ENCODE peak calls at places on chromosomes 1 and 21, in four cellular contexts. G is left ventricle myocardium inferior, J is GM23248, R is adipocyte. I is an unnamed sample. For H3K27me3, the result is how much of the 10 kb centered on the place peaks cover.

GRCh38 chr21:45320261-45320990 is 32.7 kb upstream of the POFUT2 start:
- DNase-seq in G (peak), J (no peak), R (no peak), I (no peak)

GRCh38 chr1:93499533-93499932 is 51.6 kb downstream of the FNBP1L start:
- DNase-seq in G (no peak), J (no peak), R (no peak), I (no peak)

GRCh38 chr1:98931134-98931835 is 73.4 kb downstream of the PLPPR5 start:
- DNase-seq in G (no peak), J (no peak), R (no peak), I (no peak)

GRCh38 chr21:45970674-45971486 is 10.7 kb upstream of the COL6A1 start:
- DNase-seq in G (peak), J (peak), R (peak), I (no peak)

GRCh38 chr1:97743129-97743528 is 177.7 kb downstream of the DPYD start:
- DNase-seq in G (no peak), J (no peak), R (no peak), I (no peak)

GRCh38 chr1:163090321-163090945 is 21.3 kb downstream of the RGS4 start:
- DNase-seq in G (no peak), J (peak), R (peak), I (no peak)

GRCh38 chr1:55446351-55446750 is 231.2 kb upstream of the USP24 start:
- DNase-seq in G (no peak), J (peak), R (peak), I (no peak)

GRCh38 chr1:170377011-170377410 is 155.0 kb upstream of the GORAB start:
- DNase-seq in G (no peak), J (no peak), R (peak), I (no peak)

GRCh38 chr1:186927884-186928283 is 99.1 kb downstream of the PLA2G4A start:
- DNase-seq in G (no peak), J (no peak), R (no peak), I (no peak)

GRCh38 chr21:39681845-39682244 is 63.1 kb upstream of the IGSF5 start:
- DNase-seq in G (no peak), J (peak), R (peak), I (no peak)

GRCh38 chr1:31749785-31750345 is 14.3 kb downstream of the ADGRB2 start:
- DNase-seq in G (no peak), J (no peak), R (no peak), I (no peak)

GRCh38 chr21:45306832-45307571 is 19.3 kb upstream of the POFUT2 start:
- DNase-seq in G (peak), J (peak), R (peak), I (peak)

GRCh38 chr21:17610862-17611261 is 1.8 kb downstream of the BTG3 start:
- DNase-seq in G (no peak), J (peak), R (peak), I (peak)

GRCh38 chr1:85344256-85344694 is 67.8 kb upstream of the BCL10 start:
- DNase-seq in G (no peak), J (peak), R (peak), I (no peak)

GRCh38 chr1:19066248-19066873 is 109.9 kb upstream of the IFFO2 start:
- DNase-seq in G (no peak), J (no peak), R (peak), I (no peak)

GRCh38 chr1:197778326-197778922 is 3.1 kb upstream of the DENND1B start:
- DNase-seq in G (no peak), J (no peak), R (no peak), I (no peak)

GRCh38 chr1:30085814-30086770 is 637.3 kb downstream of the MATN1 start:
- DNase-seq in G (peak), J (peak), R (peak), I (peak)

GRCh38 chr1:77687519-77687906 is 5.1 kb upstream of the ZZZ3 start:
- DNase-seq in G (peak), J (peak), R (peak), I (peak)

GRCh38 chr1:202599669-202600431 is 110.4 kb downstream of the SYT2 start:
- DNase-seq in G (peak), J (peak), R (peak), I (peak)

GRCh38 chr1:81834921-81835698 is 34.4 kb downstream of the ADGRL2 start:
- DNase-seq in G (peak), J (peak), R (peak), I (no peak)

GRCh38 chr21:45502600-45502999 is 39.6 kb downstream of the SLC19A1 start:
- DNase-seq in G (no peak), J (no peak), R (no peak), I (no peak)

GRCh38 chr1:117897551-117897950 is 31.9 kb downstream of the GDAP2 start:
- DNase-seq in G (no peak), J (no peak), R (peak), I (no peak)

GRCh38 chr1:2830761-2831425 is 29.4 kb upstream of the TTC34 start:
- DNase-seq in G (no peak), J (no peak), R (no peak), I (no peak)

GRCh38 chr1:228902781-228903572 is 167.7 kb downstream of the RHOU start:
- DNase-seq in G (peak), J (peak), R (peak), I (peak)

GRCh38 chr1:9766759-9767442 is 56.9 kb downstream of the CLSTN1 start:
- DNase-seq in G (no peak), J (peak), R (peak), I (no peak)

GRCh38 chr1:11518791-11519628 is 40.1 kb downstream of the DISP3 start:
- DNase-seq in G (no peak), J (no peak), R (no peak), I (no peak)

GRCh38 chr1:8863712-8864324 is 14.7 kb downstream of the ENO1 start:
- DNase-seq in G (no peak), J (no peak), R (no peak), I (no peak)

GRCh38 chr1:156852414-156852874 is 6.5 kb downstream of the INSRR start:
- DNase-seq in G (peak), J (peak), R (peak), I (peak)

GRCh38 chr21:26169611-26170470 is 729 bp downstream of the APP start:
- DNase-seq in G (peak), J (peak), R (peak), I (peak)

GRCh38 chr1:234840843-234841242 is 230.9 kb upstream of the IRF2BP2 start:
- DNase-seq in G (no peak), J (peak), R (no peak), I (no peak)

GRCh38 chr1:85428471-85429077 is 36.4 kb downstream of the DDAH1 start:
- DNase-seq in G (no peak), J (no peak), R (no peak), I (no peak)

GRCh38 chr1:225426395-225427248 is 1.2 kb downstream of the LBR start:
- DNase-seq in G (peak), J (peak), R (peak), I (peak)

GRCh38 chr1:161216945-161217712 is 2.0 kb downstream of the FCER1G start:
- DNase-seq in G (no peak), J (peak), R (peak), I (no peak)

GRCh38 chr21:36803801-36804452 is 105.0 kb downstream of the SIM2 start:
- DNase-seq in G (no peak), J (no peak), R (no peak), I (no peak)

GRCh38 chr21:28299946-28300345 is 692.7 kb downstream of the LTN1 start:
- DNase-seq in G (no peak), J (no peak), R (no peak), I (no peak)

GRCh38 chr1:234730542-234731370 is 120.8 kb upstream of the IRF2BP2 start:
- DNase-seq in G (no peak), J (no peak), R (no peak), I (no peak)

GRCh38 chr1:12551584-12551983 is 66.4 kb downstream of the DHRS3 start:
- DNase-seq in G (no peak), J (no peak), R (no peak), I (no peak)

GRCh38 chr1:72547412-72547811 is 265.1 kb upstream of the NEGR1 start:
- DNase-seq in G (no peak), J (peak), R (no peak), I (no peak)

GRCh38 chr1:193448682-193449461 is 262.5 kb upstream of the B3GALT2 start:
- DNase-seq in G (no peak), J (no peak), R (no peak), I (no peak)

DNA sequence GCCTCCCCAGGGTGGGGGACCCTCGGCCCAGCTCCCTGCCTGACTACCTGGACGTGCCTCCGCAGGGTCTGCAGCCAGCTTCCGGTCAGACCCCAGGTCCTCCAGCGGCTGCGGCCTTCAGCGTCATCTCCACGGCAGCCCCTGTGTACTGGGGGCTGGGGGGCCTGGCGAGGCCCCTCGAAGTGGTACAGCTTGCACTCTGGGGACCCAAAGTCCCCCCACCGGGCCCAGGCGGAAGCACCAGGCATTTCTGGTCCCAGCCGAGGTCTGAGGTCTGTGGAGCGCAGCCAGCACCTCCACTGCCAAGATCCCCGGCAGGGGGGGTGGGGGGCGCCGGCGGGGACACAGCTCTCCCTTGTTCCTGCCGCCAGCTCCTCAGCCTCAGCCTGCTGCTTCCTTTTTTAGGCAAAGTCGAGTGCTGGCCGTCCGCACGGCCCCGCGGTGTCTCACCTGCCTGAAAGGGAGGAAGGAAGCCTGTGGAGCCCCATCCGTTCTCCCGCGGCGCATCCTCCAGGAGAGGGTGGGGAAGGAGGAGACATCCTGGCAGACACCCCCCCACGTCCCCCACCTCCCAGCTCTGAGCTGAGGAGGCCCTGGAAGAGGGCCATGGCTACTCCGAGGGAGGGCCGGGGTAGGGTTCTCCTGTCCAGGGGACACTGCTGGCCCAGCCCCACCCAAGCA is 1.2 kb upstream of the VWA1 start:
- DNase-seq in G (peak), J (no peak), R (no peak), I (peak)
- H3K4me3 ChIP-seq in G (peak), J (no peak), R (no peak), I (no peak)

GRCh38 chr1:22600817-22601605 is 35.4 kb upstream of the C1QA start:
- DNase-seq in G (no peak), J (no peak), R (no peak), I (no peak)

GRCh38 chr1:22597301-22597965 is 34.1 kb downstream of the EPHA8 start:
- DNase-seq in G (no peak), J (no peak), R (no peak), I (no peak)

GRCh38 chr1:22597996-22598395 is 34.7 kb downstream of the EPHA8 start:
- DNase-seq in G (no peak), J (no peak), R (no peak), I (no peak)

GRCh38 chr1:22600071-22600816 is 36.2 kb upstream of the C1QA start:
- DNase-seq in G (no peak), J (no peak), R (no peak), I (peak)

GRCh38 chr1:22598736-22599135 is 35.4 kb downstream of the EPHA8 start:
- DNase-seq in G (no peak), J (no peak), R (no peak), I (no peak)
- H3K27me3 ChIP-seq in G (half or more), J (under half), R (half or more), I (under half)

DNA sequence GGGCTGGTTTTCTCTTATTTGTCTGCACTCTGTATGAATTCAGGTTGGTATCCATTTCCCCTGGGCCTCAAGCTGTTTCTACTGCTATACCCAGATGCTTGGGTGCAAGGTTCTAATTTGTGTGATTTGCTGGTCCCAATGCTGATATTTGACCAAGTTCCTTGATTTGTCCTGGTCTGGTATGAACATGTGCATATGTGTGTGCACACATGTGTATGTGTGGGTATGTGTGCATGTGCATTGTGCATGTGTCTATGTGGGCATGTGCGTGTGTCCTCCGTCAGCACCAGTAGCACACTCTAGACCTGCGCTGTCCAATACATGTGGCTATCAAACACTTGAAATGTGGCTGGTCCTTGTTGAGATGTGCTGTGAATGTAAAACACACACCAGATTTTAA is 102.4 kb upstream of the TSPAN2 start:
- DNase-seq in G (no peak), J (no peak), R (no peak), I (no peak)
- H3K4me3 ChIP-seq in G (no peak), J (no peak), R (no peak), I (no peak)

DNA sequence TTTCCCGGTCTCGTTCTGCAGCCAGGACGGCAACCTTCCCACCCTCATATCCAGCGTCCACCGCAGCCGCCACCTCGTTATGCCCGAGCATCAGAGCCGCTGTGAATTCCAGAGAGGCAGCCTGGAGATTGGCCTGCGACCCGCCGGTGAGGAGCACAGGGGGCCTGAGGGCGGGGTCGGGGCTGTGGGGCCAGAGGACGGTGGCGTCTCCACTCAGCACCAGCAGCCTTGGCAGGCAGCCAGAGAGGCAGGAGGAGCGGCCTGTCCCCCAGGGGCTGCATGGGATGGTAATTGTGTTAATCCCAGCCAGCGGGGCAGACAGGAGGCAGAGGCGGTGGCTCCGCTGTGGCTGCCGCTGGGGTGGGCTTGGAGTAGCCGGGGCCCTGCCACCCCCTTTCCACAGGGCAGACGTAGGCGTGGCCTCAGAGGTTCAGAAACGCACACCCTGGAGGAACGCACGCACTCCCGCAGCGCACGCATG is 12.1 kb downstream of the SAMD11 start:
- DNase-seq in G (no peak), J (peak), R (no peak), I (no peak)
- H3K27me3 ChIP-seq in G (half or more), J (under half), R (under half), I (half or more)

DNA sequence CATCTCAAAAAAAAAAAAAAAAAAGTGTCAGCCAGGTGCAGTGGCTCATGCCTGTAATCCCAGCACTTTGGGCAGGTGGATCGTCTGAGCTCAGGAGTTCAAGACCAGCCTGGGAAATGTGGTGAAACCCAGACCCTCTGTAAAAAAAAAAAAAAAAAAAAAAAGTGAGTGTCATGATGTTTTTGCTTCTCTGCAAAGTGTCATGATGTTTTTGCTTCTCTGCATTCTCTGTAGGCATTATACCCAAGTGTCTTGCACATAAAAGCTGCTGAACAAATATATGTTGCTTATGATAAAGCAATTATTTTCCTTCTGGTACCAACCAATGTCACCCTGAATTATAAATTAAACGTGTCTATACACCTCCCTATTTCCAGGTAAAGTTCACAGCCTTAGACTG is 1.7 kb downstream of the ACBD6 start:
- DNase-seq in G (no peak), J (no peak), R (no peak), I (no peak)
- H3K4me3 ChIP-seq in G (peak), J (peak), R (peak), I (no peak)

DNA sequence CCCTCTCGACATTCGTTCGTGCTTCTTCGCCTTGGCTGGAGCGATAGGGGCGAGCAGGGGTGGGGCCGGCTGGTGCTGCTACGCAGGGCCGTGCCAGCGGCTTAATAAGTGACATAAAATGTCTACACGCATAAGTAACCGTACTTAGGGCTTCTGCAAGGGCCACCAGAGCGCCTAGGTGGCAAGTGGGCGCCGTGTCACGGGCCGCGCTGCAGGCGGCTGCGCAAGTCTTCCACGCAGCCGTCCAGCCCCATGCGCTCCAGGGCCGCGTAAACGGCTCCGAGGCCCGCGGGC is 4.8 kb downstream of the TNFRSF25 start:
- DNase-seq in G (no peak), J (peak), R (no peak), I (no peak)
- H3K27me3 ChIP-seq in G (half or more), J (under half), R (under half), I (under half)

DNA sequence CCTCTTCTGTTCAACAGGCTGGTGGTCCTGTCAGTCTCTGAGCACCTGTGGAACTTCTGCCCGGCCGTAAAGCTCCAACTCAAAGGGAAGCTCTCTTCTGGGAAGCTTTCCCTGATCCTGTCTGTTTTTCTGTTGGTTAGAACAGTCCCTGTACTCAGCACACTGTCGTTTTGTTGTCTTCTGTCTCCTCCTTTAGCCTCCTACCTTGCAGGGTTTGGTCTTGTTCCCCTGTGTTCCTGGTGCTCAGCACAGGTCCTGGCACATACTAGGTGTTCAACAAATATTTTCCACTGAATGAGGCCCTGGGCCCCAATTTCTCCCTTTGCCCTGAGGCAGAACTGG is 328 bp upstream of the KDF1 start:
- DNase-seq in G (no peak), J (no peak), R (no peak), I (no peak)
- H3K4me3 ChIP-seq in G (peak), J (no peak), R (no peak), I (peak)

GRCh38 chr1:65795311-65795710 is 2.6 kb downstream of the PDE4B start:
- DNase-seq in G (no peak), J (no peak), R (no peak), I (no peak)
- H3K27me3 ChIP-seq in G (half or more), J (under half), R (under half), I (under half)

DNA sequence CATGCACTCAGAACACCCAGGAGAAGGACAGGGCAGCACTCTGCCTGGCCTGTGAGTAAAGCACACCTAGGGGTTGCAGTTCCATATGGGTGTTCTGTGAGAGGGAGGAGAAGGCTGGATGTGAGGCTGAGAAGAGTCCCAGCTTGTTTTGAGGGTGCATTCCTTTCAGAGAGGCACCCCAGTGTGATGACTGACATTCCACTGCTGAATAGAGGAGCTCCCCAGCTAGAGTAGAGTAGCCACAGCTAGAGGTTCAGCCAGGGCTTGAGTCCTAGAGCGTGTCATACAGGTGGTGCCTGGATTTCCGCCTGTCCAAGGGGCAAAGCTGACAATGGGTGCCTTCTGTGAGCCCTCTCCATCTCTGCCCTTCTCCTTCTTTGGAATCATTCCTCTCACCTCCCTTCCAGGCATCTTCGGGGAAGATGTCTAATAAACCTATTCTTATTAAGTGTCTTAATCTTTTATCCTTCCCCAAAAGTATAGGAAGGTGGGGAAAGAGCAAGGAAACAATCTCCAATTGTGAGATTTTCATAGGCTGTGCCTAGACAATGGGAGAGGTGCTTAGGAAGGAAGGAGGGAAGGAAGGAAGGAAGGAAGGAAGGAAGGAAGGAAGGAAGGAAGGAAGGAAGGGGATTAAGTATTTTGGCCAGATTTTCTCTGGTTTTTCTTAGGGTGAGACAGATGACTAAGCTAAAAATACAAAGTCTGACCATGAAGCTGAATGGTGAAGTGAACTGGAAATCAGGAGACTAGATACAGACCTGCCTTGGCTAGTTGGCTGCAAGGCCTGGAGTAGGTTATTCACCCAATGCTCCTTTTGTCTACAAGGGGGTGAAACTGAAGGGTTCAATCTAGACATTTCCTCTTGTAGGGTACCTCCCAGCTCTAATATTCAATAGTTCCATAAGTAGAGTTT is 43.6 kb upstream of the SYT6 start:
- DNase-seq in G (no peak), J (no peak), R (no peak), I (no peak)
- H3K4me3 ChIP-seq in G (no peak), J (no peak), R (no peak), I (no peak)